ENCODE peak calls at places on chromosomes 16 and 17, in four cellular contexts. D, L, Q and B are unnamed samples.
A peak's percentile ranks its signal among the peaks of the same experiment; 100 is the strongest.

GRCh38 chr16:88798073-88798472 is 5.5 kb upstream of the CDT1 start:
- DNase-seq in D (no peak), L (no peak), Q (no peak), B (no peak)

GRCh38 chr16:88634994-88635670 is 3.2 kb upstream of the IL17C start:
- DNase-seq in D (no peak), L (no peak), Q (no peak), B (peak; percentile 61)

GRCh38 chr16:66254751-66255150 is 111.7 kb upstream of the CDH5 start:
- DNase-seq in D (no peak), L (no peak), Q (no peak), B (no peak)

GRCh38 chr16:31157136-31157535 is 7.3 kb upstream of the PRSS36 start:
- DNase-seq in D (no peak), L (no peak), Q (no peak), B (no peak)

GRCh38 chr16:29876578-29877249 is 13.7 kb upstream of the CDIPT start:
- DNase-seq in D (no peak), L (peak; percentile 25), Q (no peak), B (no peak)

GRCh38 chr16:65634291-65634690 is 512.4 kb upstream of the CDH11 start:
- DNase-seq in D (no peak), L (no peak), Q (no peak), B (no peak)

GRCh38 chr17:76685846-76686245 is 24.9 kb downstream of the MXRA7 start:
- DNase-seq in D (no peak), L (no peak), Q (no peak), B (no peak)

GRCh38 chr17:48539177-48539576 is 5.7 kb downstream of the HOXB2 start:
- DNase-seq in D (peak; percentile 87), L (no peak), Q (no peak), B (peak; percentile 62)

GRCh38 chr17:21191698-21192097 is 22.3 kb downstream of the TMEM11 start:
- DNase-seq in D (no peak), L (no peak), Q (no peak), B (no peak)

GRCh38 chr17:61000911-61001310 is 323.3 kb downstream of the BCAS3 start:
- DNase-seq in D (no peak), L (no peak), Q (no peak), B (peak; percentile 35)

GRCh38 chr17:9467518-9467917 is 108.1 kb downstream of the STX8 start:
- DNase-seq in D (no peak), L (no peak), Q (no peak), B (no peak)